ENCODE peak calls at places on chromosomes 6 and 20, in nine cellular contexts. M, T, D, X, J, W, C, I and A are unnamed samples.

GRCh38 chr6:64691069-64691468 is 1016.0 kb downstream of the EYS start:
- DNase-seq in W (no peak), T (no peak), M (peak), D (no peak), X (no peak), J (no peak), C (no peak), I (no peak), A (no peak)

GRCh38 chr6:121794630-121795029 is 359.2 kb downstream of the GJA1 start:
- DNase-seq in T (peak), I (peak), C (no peak), D (no peak), W (no peak), J (no peak), X (no peak), M (peak), A (peak)

GRCh38 chr20:63497138-63497945 is 1.5 kb downstream of the EEF1A2 start:
- DNase-seq in T (no peak), X (no peak), M (no peak), C (no peak), D (peak), I (no peak), W (no peak), J (no peak), A (no peak)

GRCh38 chr20:210809-211502 is 16.1 kb upstream of the DEFB129 start:
- DNase-seq in J (no peak), M (no peak), C (peak), I (no peak), W (no peak), X (no peak), T (peak), D (no peak), A (no peak)

GRCh38 chr20:22379472-22379871 is 204.9 kb downstream of the FOXA2 start:
- DNase-seq in T (peak), I (peak), D (no peak), X (no peak), W (no peak), J (no peak), C (no peak), M (peak), A (no peak)

GRCh38 chr6:140001005-140001404 is 626.6 kb upstream of the CITED2 start:
- DNase-seq in I (no peak), J (no peak), M (no peak), W (no peak), X (no peak), D (peak), T (peak), C (no peak), A (no peak)

GRCh38 chr6:133001040-133001570 is 186.7 kb downstream of the RPS12 start:
- DNase-seq in T (no peak), D (no peak), C (no peak), M (no peak), I (no peak), J (no peak), W (no peak), X (no peak), A (no peak)

GRCh38 chr6:105993769-105994521 is 92.2 kb upstream of the PRDM1 start:
- DNase-seq in W (no peak), X (peak), I (no peak), J (peak), M (no peak), D (peak), T (peak), C (peak), A (peak)

GRCh38 chr6:1825926-1826325 is 216.2 kb downstream of the FOXC1 start:
- DNase-seq in I (no peak), J (no peak), T (peak), D (no peak), C (no peak), X (no peak), M (peak), W (no peak), A (no peak)

GRCh38 chr6:44303842-44304241 is 9.3 kb downstream of the AARS2 start:
- DNase-seq in T (no peak), M (no peak), D (no peak), X (no peak), I (no peak), W (no peak), C (no peak), J (no peak), A (no peak)

GRCh38 chr6:218153-219018 is 73.9 kb upstream of the DUSP22 start:
- DNase-seq in T (no peak), I (no peak), D (no peak), C (no peak), M (no peak), X (no peak), J (no peak), W (peak), A (no peak)
- H3K4me2 ChIP-seq in T (no peak), I (no peak), D (no peak), C (no peak), M (no peak), X (no peak), J (no peak), W (peak), A (no peak)

GRCh38 chr6:51526922-51527321 is 560.5 kb downstream of the PKHD1 start:
- DNase-seq in I (no peak), D (no peak), J (no peak), C (no peak), W (no peak), X (no peak), M (no peak), T (no peak), A (no peak)

GRCh38 chr6:51526049-51526448 is 561.4 kb downstream of the PKHD1 start:
- DNase-seq in X (peak), D (no peak), I (no peak), J (no peak), T (no peak), W (no peak), M (no peak), C (no peak), A (no peak)

GRCh38 chr6:51529240-51529639 is 558.2 kb downstream of the PKHD1 start:
- DNase-seq in W (no peak), I (no peak), M (peak), T (no peak), J (peak), D (no peak), C (no peak), X (no peak), A (no peak)

GRCh38 chr6:51531623-51532022 is 555.8 kb downstream of the PKHD1 start:
- DNase-seq in W (no peak), C (peak), X (peak), M (no peak), J (no peak), I (no peak), T (no peak), D (no peak), A (no peak)

GRCh38 chr6:51528556-51528955 is 558.9 kb downstream of the PKHD1 start:
- DNase-seq in T (no peak), D (no peak), J (no peak), C (no peak), I (no peak), W (no peak), X (no peak), M (peak), A (no peak)
- H2AFZ ChIP-seq in T (no peak), D (no peak), J (peak), C (no peak), I (no peak), W (no peak), X (no peak), M (no peak), A (no peak)

GRCh38 chr6:21413428-21413827 is 180.1 kb upstream of the SOX4 start:
- DNase-seq in C (no peak), M (no peak), D (no peak), X (no peak), I (no peak), T (no peak), W (no peak), J (no peak), A (no peak)
- TF ChIP-seq EZH2phosphoT487 in C (no peak), M (no peak), D (no peak), X (no peak), I (no peak), T (no peak), W (no peak), J (no peak), A (no peak)

GRCh38 chr6:98841589-98842488 is 7.5 kb downstream of the POU3F2 start:
- DNase-seq in C (peak), J (no peak), I (no peak), X (no peak), W (no peak), T (no peak), D (no peak), M (no peak), A (no peak)
- H3K4me2 ChIP-seq in C (peak), J (peak), I (no peak), X (no peak), W (no peak), T (no peak), D (no peak), M (no peak), A (no peak)

DNA sequence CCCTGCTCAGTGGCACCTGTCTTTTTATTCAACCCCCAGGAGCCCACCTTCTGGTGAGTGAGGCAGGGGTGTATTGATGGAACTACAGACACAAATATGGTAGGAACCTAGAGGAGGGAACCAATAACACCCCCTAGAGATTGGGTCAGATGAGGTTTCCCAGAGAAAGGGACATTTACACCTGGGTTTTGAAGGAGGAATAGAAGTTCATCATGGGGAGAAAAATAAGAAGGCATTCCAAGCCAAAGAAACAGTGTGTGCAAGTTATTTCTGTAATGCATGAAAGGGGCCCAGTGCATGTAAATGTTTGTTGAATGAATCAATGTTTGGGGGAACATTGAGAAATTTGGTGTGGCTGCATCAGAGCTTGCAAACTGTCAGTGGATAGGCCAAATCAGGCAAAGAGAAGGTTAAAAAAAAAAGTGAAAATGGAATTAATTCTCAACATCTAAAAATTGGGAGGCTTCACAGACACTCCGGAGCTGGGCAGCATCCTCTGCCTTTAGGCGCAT is 11.1 kb upstream of the KIAA1755 start:
- DNase-seq in I (no peak), M (peak), T (no peak), D (no peak), C (no peak), J (no peak), X (no peak), W (no peak), A (no peak)
- H2AFZ ChIP-seq in I (no peak), M (no peak), T (peak), D (peak), C (no peak), J (no peak), X (no peak), W (no peak), A (no peak)

GRCh38 chr6:125099211-125100017 is 54.2 kb upstream of the TPD52L1 start:
- DNase-seq in I (peak), T (peak), J (peak), C (peak), M (peak), X (peak), D (peak), W (no peak), A (peak)
- TF ChIP-seq EZH2phosphoT487 in I (no peak), T (no peak), J (no peak), C (no peak), M (no peak), X (no peak), D (no peak), W (no peak), A (no peak)

GRCh38 chr6:13866291-13866690 is 51.9 kb upstream of the MCUR1 start:
- DNase-seq in X (no peak), J (no peak), W (no peak), I (no peak), C (no peak), M (no peak), T (no peak), D (no peak), A (no peak)

GRCh38 chr6:13872681-13873080 is 52.1 kb upstream of the RNF182 start:
- DNase-seq in W (no peak), D (no peak), I (no peak), T (no peak), X (no peak), J (no peak), C (no peak), M (no peak), A (no peak)

GRCh38 chr6:13868236-13868635 is 53.9 kb upstream of the MCUR1 start:
- DNase-seq in I (no peak), D (no peak), X (no peak), C (no peak), J (no peak), W (no peak), T (no peak), M (no peak), A (no peak)

GRCh38 chr6:13873288-13874190 is 51.2 kb upstream of the RNF182 start:
- DNase-seq in W (peak), I (peak), D (peak), J (peak), C (peak), T (peak), M (peak), X (peak), A (peak)

DNA sequence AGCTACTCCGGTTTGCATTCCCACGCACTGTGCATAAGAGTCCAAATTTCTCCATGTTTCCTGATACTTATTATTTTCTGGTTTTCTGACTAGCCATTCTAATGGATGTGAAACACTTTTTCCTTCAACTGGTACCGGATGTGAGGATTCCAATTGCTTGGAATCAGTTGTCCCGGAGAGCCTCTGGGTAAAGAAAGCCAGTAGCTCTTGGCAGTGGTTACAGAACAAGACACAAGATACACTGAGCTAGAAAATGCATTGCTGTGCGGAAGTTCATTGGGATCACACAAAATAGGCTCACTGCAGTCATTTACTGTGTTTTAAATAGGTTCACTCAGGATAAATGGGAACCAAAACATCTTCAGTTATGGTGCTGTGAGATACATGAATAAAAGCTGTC is 54.6 kb upstream of the RNF182 start:
- DNase-seq in W (no peak), M (no peak), C (no peak), I (no peak), T (peak), D (no peak), X (no peak), J (no peak), A (no peak)
- H3K4me2 ChIP-seq in W (no peak), M (no peak), C (no peak), I (no peak), T (no peak), D (no peak), X (no peak), J (no peak), A (no peak)